ENCODE peak calls at places on chromosomes 16 and 17, in ten cellular contexts. T is T-helper 17 cell; A is epithelial cell of proximal tubule; H is central memory CD8-positive, alpha-beta T cell; K is stimulated activated CD4-positive, alpha-beta T cell treated with anti-CD3 and anti-CD28 coated beads, Interleukin-12 subunit alpha, Interleukin-12 subunit beta, amount 100 ng/mL, for 4 hours; L is fibroblast of pulmonary artery; D is activated naive CD8-positive, alpha-beta T cell treated with anti-CD3 and anti-CD28 coated beads for 36 hours; X is lung; J is choroid plexus epithelial cell; G is heart left ventricle. Y is an unnamed sample.

GRCh38 chr17:77164483-77165030 is 23.8 kb downstream of the SEC14L1 start:
- DNase-seq in T (no peak), A (no peak), H (no peak), K (no peak), L (no peak), D (no peak), X (no peak), J (no peak), G (peak; percentile 48), Y (peak; percentile 94)

GRCh38 chr17:10614536-10615155 is 42.5 kb downstream of the MYH3 start:
- DNase-seq in T (no peak), A (no peak), H (no peak), K (no peak), L (peak; percentile 76), D (peak; percentile 26), X (no peak), J (peak; percentile 76), G (no peak), Y (peak; percentile 50)

GRCh38 chr17:33015716-33016346 is 24.2 kb downstream of the SPACA3 start:
- DNase-seq in T (no peak), A (no peak), H (no peak), K (no peak), L (no peak), D (no peak), X (no peak), J (no peak), G (no peak), Y (no peak)

GRCh38 chr16:84423416-84423837 is 55.1 kb downstream of the ATP2C2 start:
- DNase-seq in T (no peak), A (peak; percentile 4), H (no peak), K (no peak), L (peak; percentile 43), D (no peak), X (no peak), J (peak; percentile 61), G (no peak), Y (peak; percentile 16)

GRCh38 chr17:67434061-67434525 is 57.0 kb downstream of the PITPNC1 start:
- DNase-seq in T (no peak), A (no peak), H (peak; percentile 66), K (no peak), L (peak; percentile 77), D (peak; percentile 56), X (peak; percentile 36), J (no peak), G (peak; percentile 70), Y (no peak)

GRCh38 chr17:54901230-54901847 is 687 bp downstream of the TOM1L1 start:
- DNase-seq in T (no peak), A (no peak), H (no peak), K (no peak), L (peak; percentile 49), D (no peak), X (peak; percentile 35), J (no peak), G (no peak), Y (peak; percentile 24)

GRCh38 chr17:77457572-77458201 is 316.9 kb downstream of the SEC14L1 start:
- DNase-seq in T (no peak), A (no peak), H (no peak), K (no peak), L (no peak), D (no peak), X (no peak), J (no peak), G (no peak), Y (no peak)

GRCh38 chr17:71765437-71765836 is 355.4 kb upstream of the SOX9 start:
- DNase-seq in T (no peak), A (no peak), H (no peak), K (no peak), L (no peak), D (no peak), X (no peak), J (no peak), G (no peak), Y (no peak)

GRCh38 chr17:15121426-15121825 is 143.7 kb downstream of the PMP22 start:
- DNase-seq in T (no peak), A (no peak), H (no peak), K (no peak), L (no peak), D (no peak), X (no peak), J (peak; percentile 33), G (no peak), Y (no peak)

GRCh38 chr16:3362931-3363330 is 7.2 kb downstream of the OR2C1 start:
- DNase-seq in T (no peak), A (no peak), H (no peak), K (no peak), L (no peak), D (no peak), X (no peak), J (no peak), G (no peak), Y (no peak)

GRCh38 chr16:27892879-27893278 is 170.6 kb downstream of the GSG1L start:
- DNase-seq in T (no peak), A (no peak), H (no peak), K (no peak), L (no peak), D (no peak), X (no peak), J (peak; percentile 15), G (no peak), Y (no peak)

GRCh38 chr16:69084301-69084700 is 21.2 kb upstream of the HAS3 start:
- DNase-seq in T (no peak), A (no peak), H (no peak), K (no peak), L (peak; percentile 86), D (no peak), X (no peak), J (peak; percentile 58), G (no peak), Y (no peak)

GRCh38 chr17:78343099-78343432 is 16.8 kb downstream of the SOCS3 start:
- DNase-seq in T (no peak), A (no peak), H (no peak), K (no peak), L (peak; percentile 89), D (no peak), X (peak; percentile 72), J (peak; percentile 93), G (peak; percentile 83), Y (no peak)

GRCh38 chr17:38728290-38728831 is 1.8 kb upstream of the CISD3 start:
- DNase-seq in T (peak; percentile 30), A (no peak), H (peak; percentile 70), K (peak; percentile 46), L (no peak), D (peak; percentile 59), X (no peak), J (no peak), G (no peak), Y (no peak)

GRCh38 chr16:19105891-19106624 is 7.7 kb upstream of the ITPRIPL2 start:
- DNase-seq in T (no peak), A (no peak), H (no peak), K (no peak), L (no peak), D (no peak), X (no peak), J (no peak), G (no peak), Y (no peak)

GRCh38 chr17:60535382-60536279 is 9.6 kb upstream of the APPBP2 start:
- DNase-seq in T (no peak), A (no peak), H (no peak), K (no peak), L (peak; percentile 24), D (no peak), X (no peak), J (peak; percentile 94), G (no peak), Y (no peak)

GRCh38 chr16:72666267-72666666 is 381.7 kb downstream of the ZFHX3 start:
- DNase-seq in T (no peak), A (no peak), H (no peak), K (no peak), L (peak; percentile 21), D (no peak), X (no peak), J (peak; percentile 28), G (no peak), Y (peak; percentile 22)

GRCh38 chr17:80510772-80511171 is 33.9 kb upstream of the RPTOR start:
- DNase-seq in T (no peak), A (no peak), H (no peak), K (no peak), L (no peak), D (no peak), X (no peak), J (no peak), G (no peak), Y (no peak)

GRCh38 chr16:9092963-9093477 is 1.6 kb downstream of the HAPSTR1 start:
- DNase-seq in T (no peak), A (no peak), H (peak; percentile 13), K (peak; percentile 17), L (no peak), D (peak; percentile 38), X (peak; percentile 42), J (no peak), G (peak; percentile 22), Y (no peak)

GRCh38 chr16:89178453-89179147 is 7.1 kb downstream of the CDH15 start:
- DNase-seq in T (no peak), A (no peak), H (no peak), K (no peak), L (no peak), D (no peak), X (no peak), J (no peak), G (no peak), Y (peak; percentile 5)

GRCh38 chr17:40502716-40503115 is 1.3 kb upstream of the TNS4 start:
- DNase-seq in T (no peak), A (no peak), H (no peak), K (no peak), L (no peak), D (no peak), X (no peak), J (no peak), G (no peak), Y (no peak)

GRCh38 chr17:39607057-39607850 is 466 bp downstream of the NEUROD2 start:
- DNase-seq in T (no peak), A (no peak), H (no peak), K (no peak), L (no peak), D (no peak), X (no peak), J (no peak), G (no peak), Y (no peak)

GRCh38 chr17:63419949-63420867 is 25.9 kb downstream of the CYB561 start:
- DNase-seq in T (no peak), A (no peak), H (no peak), K (no peak), L (no peak), D (peak; percentile 37), X (no peak), J (no peak), G (no peak), Y (no peak)

GRCh38 chr17:11340798-11341197 is 99.8 kb downstream of the SHISA6 start:
- DNase-seq in T (no peak), A (no peak), H (no peak), K (no peak), L (no peak), D (no peak), X (no peak), J (no peak), G (no peak), Y (no peak)

GRCh38 chr17:62671553-62671952 is 44.1 kb downstream of the MRC2 start:
- DNase-seq in T (no peak), A (no peak), H (no peak), K (no peak), L (no peak), D (no peak), X (no peak), J (no peak), G (no peak), Y (no peak)

GRCh38 chr16:56357291-56357764 is 68.0 kb downstream of the AMFR start:
- DNase-seq in T (no peak), A (no peak), H (no peak), K (no peak), L (peak; percentile 59), D (no peak), X (no peak), J (peak; percentile 73), G (peak; percentile 7), Y (no peak)

GRCh38 chr16:50067290-50067853 is 1.6 kb downstream of the HEATR3 start:
- DNase-seq in T (no peak), A (no peak), H (peak; percentile 18), K (no peak), L (peak; percentile 75), D (peak; percentile 19), X (no peak), J (peak; percentile 85), G (no peak), Y (peak; percentile 52)

GRCh38 chr17:34579017-34579946 is at the start of gene TMEM132E:
- DNase-seq in T (no peak), A (no peak), H (no peak), K (peak; percentile 30), L (no peak), D (peak; percentile 12), X (peak; percentile 43), J (peak; percentile 12), G (peak; percentile 25), Y (peak; percentile 80)